ENCODE peak calls at places on chromosome 19, in five cellular contexts. D is mucosa of gallbladder; Z is left ventricle myocardium superior; T is activated effector memory CD4-positive, alpha-beta T cell treated with Interleukin-2 at 50 U/mL for 16 hours; J is iris pigment epithelial cell. I is an unnamed sample.

GRCh38 chr19:51107406-51108065 is 673 bp downstream of the CTU1 start:
- DNase-seq in D (no peak), T (no peak), Z (no peak), J (peak), I (peak)

GRCh38 chr19:4456843-4457653 is 546 bp downstream of the UBXN6 start:
- DNase-seq in Z (no peak), D (no peak), J (peak), T (no peak), I (no peak)

GRCh38 chr19:18637644-18638630 is 1.1 kb downstream of the KLHL26 start:
- DNase-seq in Z (no peak), J (no peak), T (no peak), D (peak), I (peak)

GRCh38 chr19:48760514-48761221 is 5.3 kb downstream of the FGF21 start:
- DNase-seq in T (no peak), D (no peak), Z (peak), J (no peak), I (no peak)

GRCh38 chr19:51688665-51689571 is 4.2 kb upstream of the SPACA6 start:
- DNase-seq in T (no peak), J (peak), Z (peak), D (peak), I (peak)

GRCh38 chr19:3494051-3494450 is 6.4 kb downstream of the DOHH start:
- DNase-seq in J (no peak), Z (no peak), T (no peak), D (no peak), I (no peak)

GRCh38 chr19:18364826-18365528 is 21.0 kb upstream of the GDF15 start:
- DNase-seq in J (peak), T (no peak), D (peak), Z (peak), I (peak)

GRCh38 chr19:13783565-13784500 is 9.6 kb downstream of the C19orf53 start:
- DNase-seq in J (no peak), T (no peak), Z (no peak), D (no peak), I (no peak)

GRCh38 chr19:30371157-30371845 is 883 bp upstream of the ZNF536 start:
- DNase-seq in D (no peak), Z (no peak), J (no peak), T (no peak), I (no peak)

GRCh38 chr19:17484520-17485180 is 14.3 kb downstream of the SLC27A1 start:
- DNase-seq in D (no peak), Z (no peak), J (no peak), T (no peak), I (no peak)

GRCh38 chr19:55508120-55508519 is 19.9 kb downstream of the SSC5D start:
- DNase-seq in D (no peak), Z (no peak), J (no peak), T (no peak), I (no peak)

GRCh38 chr19:4524808-4525562 is 6.7 kb upstream of the PLIN4 start:
- DNase-seq in Z (peak), D (peak), J (peak), T (peak), I (peak)

GRCh38 chr19:13363954-13364353 is 142.3 kb downstream of the CACNA1A start:
- DNase-seq in D (no peak), T (no peak), Z (no peak), J (no peak), I (no peak)

GRCh38 chr19:54470991-54471782 is 1.9 kb downstream of the CDC42EP5 start:
- DNase-seq in D (no peak), J (no peak), Z (peak), T (no peak), I (no peak)

GRCh38 chr19:5539431-5539833 is 28.3 kb downstream of the TINCR start:
- DNase-seq in T (no peak), D (no peak), J (no peak), Z (peak), I (no peak)

GRCh38 chr19:6768236-6768785 is 1.1 kb upstream of the SH2D3A start:
- DNase-seq in Z (no peak), J (no peak), T (no peak), D (no peak), I (no peak)

GRCh38 chr19:41886761-41887710 is 4.1 kb downstream of the ARHGEF1 start:
- DNase-seq in J (no peak), D (peak), Z (no peak), T (peak), I (no peak)

GRCh38 chr19:1276620-1277007 is 1.3 kb downstream of the FAM174C start:
- DNase-seq in D (no peak), T (no peak), Z (no peak), J (no peak), I (no peak)

GRCh38 chr19:1567848-1568227 is 287 bp downstream of the MEX3D start:
- DNase-seq in D (no peak), J (no peak), T (no peak), Z (no peak), I (no peak)

GRCh38 chr19:12293771-12294307 is 844 bp downstream of the ZNF44 start:
- DNase-seq in J (peak), T (peak), D (peak), Z (peak), I (peak)

GRCh38 chr19:12867120-12868099 is 13.8 kb downstream of the DNASE2 start:
- DNase-seq in Z (peak), D (peak), J (peak), T (peak), I (no peak)

GRCh38 chr19:11659612-11660011 is 62.3 kb downstream of the ZNF627 start:
- DNase-seq in J (peak), Z (no peak), T (no peak), D (no peak), I (no peak)

GRCh38 chr19:10353793-10354391 is 14.5 kb upstream of the ICAM3 start:
- DNase-seq in D (no peak), J (peak), Z (peak), T (no peak), I (peak)

GRCh38 chr19:27890696-27891095 is 1322.3 kb downstream of the UQCRFS1 start:
- DNase-seq in T (no peak), Z (no peak), D (no peak), J (no peak), I (no peak)

GRCh38 chr19:6660930-6661329 is 9.0 kb downstream of the TNFSF14 start:
- DNase-seq in D (no peak), T (no peak), J (no peak), Z (no peak), I (no peak)

GRCh38 chr19:16527971-16528521 is 14.2 kb downstream of the CHERP start:
- DNase-seq in Z (no peak), J (peak), T (peak), D (no peak), I (no peak)

GRCh38 chr19:56316728-56317127 is 2.1 kb upstream of the ZSCAN5A start:
- DNase-seq in Z (no peak), D (no peak), T (no peak), J (no peak), I (no peak)

GRCh38 chr19:48190288-48191284 is 20.1 kb downstream of the ZSWIM9 start:
- DNase-seq in Z (no peak), T (peak), D (no peak), J (peak), I (peak)

GRCh38 chr19:4721196-4721595 is 2.4 kb downstream of the DPP9 start:
- DNase-seq in D (no peak), Z (no peak), J (no peak), T (no peak), I (no peak)

GRCh38 chr19:6811906-6812305 is 39.4 kb downstream of the VAV1 start:
- DNase-seq in Z (no peak), J (peak), T (no peak), D (no peak), I (peak)

GRCh38 chr19:54517483-54517882 is 14.9 kb downstream of the LAIR2 start:
- DNase-seq in Z (peak), D (peak), T (no peak), J (peak), I (no peak)

GRCh38 chr19:50992666-50993035 is 8.8 kb downstream of the KLK8 start:
- DNase-seq in J (no peak), Z (no peak), T (no peak), D (no peak), I (no peak)

I was measured in HCT116.